ENCODE peak calls at places on chromosomes 13 and 19, in ten cellular contexts. K is body of pancreas, G is BE2C, W is AG10803, C is astrocyte, U is IMR-90, A is SK-N-SH, Q is GM06990, L is cardiac muscle cell, P is tibial nerve. Z is an unnamed sample.

GRCh38 chr13:48819889-48820288 is 155.8 kb upstream of the FNDC3A start:
- DNase-seq in K (no peak), G (no peak), W (no peak), C (no peak), U (no peak), A (no peak), Q (no peak), L (no peak), P (no peak), Z (no peak)

GRCh38 chr13:66154981-66155380 is 1075.2 kb downstream of the PCDH9 start:
- DNase-seq in K (no peak), G (no peak), W (peak), C (peak), U (peak), A (no peak), Q (no peak), L (no peak), P (no peak), Z (no peak)

GRCh38 chr13:35793823-35794222 is 317.3 kb upstream of the MAB21L1 start:
- DNase-seq in K (no peak), G (no peak), W (peak), C (no peak), U (no peak), A (no peak), Q (no peak), L (no peak), P (no peak), Z (no peak)

GRCh38 chr19:45170146-45171106 is 7.6 kb downstream of the TRAPPC6A start:
- DNase-seq in K (no peak), G (no peak), W (no peak), C (no peak), U (no peak), A (no peak), Q (no peak), L (no peak), P (no peak), Z (no peak)

GRCh38 chr13:23473236-23473635 is 39.7 kb upstream of the SACS start:
- DNase-seq in K (no peak), G (no peak), W (peak), C (no peak), U (no peak), A (no peak), Q (no peak), L (no peak), P (no peak), Z (no peak)

GRCh38 chr13:51231456-51231855 is 9.3 kb downstream of the FAM124A start:
- DNase-seq in K (no peak), G (no peak), W (no peak), C (no peak), U (no peak), A (no peak), Q (no peak), L (no peak), P (no peak), Z (no peak)

GRCh38 chr19:6947745-6948144 is 60.4 kb downstream of the ADGRE1 start:
- DNase-seq in K (no peak), G (no peak), W (peak), C (peak), U (no peak), A (no peak), Q (peak), L (no peak), P (no peak), Z (peak)

GRCh38 chr19:4503224-4504170 is 14.8 kb downstream of the PLIN4 start:
- DNase-seq in K (no peak), G (peak), W (no peak), C (no peak), U (no peak), A (no peak), Q (no peak), L (no peak), P (no peak), Z (no peak)

GRCh38 chr13:40389081-40389641 is 277.3 kb downstream of the FOXO1 start:
- DNase-seq in K (no peak), G (no peak), W (no peak), C (no peak), U (no peak), A (no peak), Q (peak), L (no peak), P (no peak), Z (no peak)

GRCh38 chr19:6616011-6616410 is 25.1 kb upstream of the CD70 start:
- DNase-seq in K (no peak), G (no peak), W (peak), C (peak), U (no peak), A (no peak), Q (peak), L (no peak), P (no peak), Z (no peak)

GRCh38 chr19:46402725-46403124 is 10.6 kb downstream of the CCDC8 start:
- DNase-seq in K (no peak), G (no peak), W (no peak), C (no peak), U (no peak), A (no peak), Q (no peak), L (no peak), P (no peak), Z (no peak)

GRCh38 chr19:18193388-18194207 is 580 bp downstream of the MPV17L2 start:
- DNase-seq in K (no peak), G (no peak), W (no peak), C (no peak), U (no peak), A (no peak), Q (no peak), L (peak), P (no peak), Z (no peak)

GRCh38 chr19:50741179-50741933 is 18.2 kb downstream of the CLEC11A start:
- DNase-seq in K (no peak), G (no peak), W (no peak), C (no peak), U (no peak), A (no peak), Q (no peak), L (no peak), P (no peak), Z (no peak)

GRCh38 chr13:34145061-34145460 is 327.1 kb downstream of the RFC3 start:
- DNase-seq in K (no peak), G (no peak), W (no peak), C (no peak), U (no peak), A (no peak), Q (no peak), L (no peak), P (no peak), Z (no peak)

GRCh38 chr19:45468159-45468651 is 409 bp downstream of the FOSB start:
- DNase-seq in K (peak), G (no peak), W (peak), C (no peak), U (no peak), A (no peak), Q (peak), L (peak), P (no peak), Z (no peak)

GRCh38 chr13:22451345-22451744 is 729.4 kb upstream of the SGCG start:
- DNase-seq in K (no peak), G (no peak), W (no peak), C (no peak), U (no peak), A (no peak), Q (no peak), L (no peak), P (no peak), Z (no peak)

GRCh38 chr13:42039946-42040729 is 8.3 kb upstream of the DGKH start:
- DNase-seq in K (peak), G (peak), W (peak), C (peak), U (peak), A (peak), Q (peak), L (peak), P (peak), Z (no peak)
- TF ChIP-seq CTCF in K (no peak), G (no peak), W (no peak), C (no peak), U (peak), A (no peak), Q (no peak), L (no peak), P (peak), Z (no peak)

GRCh38 chr19:3276341-3276799 is 51.9 kb downstream of the CELF5 start:
- DNase-seq in K (peak), G (peak), W (no peak), C (no peak), U (no peak), A (peak), Q (no peak), L (no peak), P (no peak), Z (no peak)
- H3K4me3 ChIP-seq in K (no peak), G (no peak), W (no peak), C (no peak), U (no peak), A (no peak), Q (peak), L (peak), P (no peak), Z (no peak)

DNA sequence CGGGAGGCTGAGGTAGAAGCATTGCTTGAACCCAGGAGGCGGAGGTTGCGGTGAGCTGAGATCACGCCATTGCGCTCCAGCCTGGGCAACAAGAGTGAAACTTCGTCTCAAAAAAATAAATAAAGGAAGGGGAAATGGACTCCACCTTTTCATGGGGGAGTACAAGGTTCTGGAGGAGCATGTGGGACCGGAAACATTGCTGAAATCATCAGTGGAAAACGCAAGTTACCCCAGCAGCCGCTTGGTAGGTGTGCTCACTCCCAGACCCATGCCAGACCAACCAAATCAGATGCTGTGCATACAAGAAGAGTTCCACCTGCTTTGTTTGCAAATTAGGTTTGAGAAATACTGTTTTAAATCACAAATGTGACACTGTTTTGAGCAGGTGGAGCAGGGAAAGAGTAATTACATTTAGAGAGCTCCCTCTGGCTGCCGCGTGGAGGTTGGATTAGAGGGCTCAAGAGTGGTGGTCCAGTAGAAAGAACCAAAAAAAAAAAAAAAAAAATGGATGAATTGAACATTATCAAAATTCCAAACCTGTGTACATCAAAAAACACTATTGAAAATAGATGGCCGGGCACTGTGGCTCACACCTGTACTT is 4.9 kb downstream of the ERICH4 start:
- DNase-seq in K (no peak), G (no peak), W (no peak), C (no peak), U (no peak), A (no peak), Q (no peak), L (no peak), P (no peak), Z (no peak)
- TF ChIP-seq CTCF in K (no peak), G (peak), W (no peak), C (no peak), U (no peak), A (no peak), Q (no peak), L (peak), P (no peak), Z (no peak)

GRCh38 chr13:98976338-98976737 is 1.5 kb downstream of the DOCK9 start:
- DNase-seq in K (no peak), G (no peak), W (peak), C (peak), U (peak), A (no peak), Q (no peak), L (no peak), P (no peak), Z (no peak)
- H3K4me3 ChIP-seq in K (no peak), G (no peak), W (no peak), C (peak), U (no peak), A (no peak), Q (no peak), L (no peak), P (peak), Z (no peak)

DNA sequence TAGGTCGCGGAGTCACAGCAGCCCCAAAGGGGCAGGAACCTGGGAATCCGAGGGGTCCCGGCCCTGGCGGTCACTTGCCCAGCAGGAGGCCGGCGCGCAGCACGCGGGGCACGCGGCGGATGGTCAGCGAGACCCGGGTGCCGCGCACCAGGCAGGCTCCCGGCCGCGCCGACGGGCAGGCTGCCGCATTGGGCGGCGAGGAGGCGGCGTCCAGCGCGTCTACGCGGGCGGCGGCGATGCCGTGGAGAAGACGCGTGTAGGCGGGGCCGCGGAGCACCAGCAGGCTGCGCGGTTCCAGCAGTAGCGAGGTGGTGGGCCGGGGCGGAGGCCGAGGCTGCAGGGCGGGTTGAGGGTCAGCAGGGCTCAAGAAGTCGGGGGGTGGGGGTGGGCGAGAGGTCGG is 607 bp upstream of the SYNE4 start:
- DNase-seq in K (peak), G (peak), W (peak), C (peak), U (peak), A (peak), Q (peak), L (peak), P (peak), Z (no peak)
- TF ChIP-seq CTCF in K (no peak), G (no peak), W (no peak), C (no peak), U (no peak), A (no peak), Q (no peak), L (no peak), P (no peak), Z (no peak)

GRCh38 chr19:43820098-43820860 is 6.8 kb upstream of the ZNF283 start:
- DNase-seq in K (peak), G (peak), W (peak), C (peak), U (peak), A (peak), Q (no peak), L (no peak), P (no peak), Z (no peak)
- H3K4me3 ChIP-seq in K (no peak), G (peak), W (peak), C (peak), U (peak), A (peak), Q (peak), L (no peak), P (peak), Z (no peak)

Z was measured in GM12864.